ENCODE peak calls at places on chromosomes 1 and 21, in ten cellular contexts. H is left lung; S is neuronal stem cell; X is breast epithelium; M is activated gamma-delta T cell treated with Interleukin-2 at 50 U/mL for 16 hours; V is WTC11; I is nephron progenitor cell; A is stimulated activated CD4-positive, alpha-beta T cell treated with anti-CD3 and anti-CD28 coated beads, TNF-alpha, amount 100 ng/mL, for 24 hours; B is activated naive CD4-positive, alpha-beta T cell; Z is activated T-cell treated with anti-CD3 and anti-CD28 coated beads for 4 hours. W is an unnamed sample.
A peak's percentile ranks its signal among the peaks of the same experiment; 100 is the strongest.

GRCh38 chr1:202311880-202312635 is 29.7 kb downstream of the UBE2T start:
- DNase-seq in H (no peak), S (no peak), X (no peak), M (no peak), V (no peak), I (no peak), A (no peak), B (no peak), Z (no peak), W (no peak)

GRCh38 chr1:114462963-114463362 is 48.0 kb downstream of the TRIM33 start:
- DNase-seq in H (no peak), S (no peak), X (no peak), M (no peak), V (no peak), I (no peak), A (no peak), B (no peak), Z (no peak), W (no peak)

GRCh38 chr1:225745231-225745630 is 32.4 kb upstream of the SRP9 start:
- DNase-seq in H (no peak), S (no peak), X (no peak), M (no peak), V (no peak), I (no peak), A (no peak), B (no peak), Z (no peak), W (no peak)

GRCh38 chr1:1630191-1630964 is 1.6 kb upstream of the MMP23B start:
- DNase-seq in H (peak; percentile 81), S (no peak), X (no peak), M (peak; percentile 95), V (peak; percentile 85), I (peak; percentile 77), A (peak; percentile 88), B (peak; percentile 74), Z (peak; percentile 85), W (peak; percentile 71)

GRCh38 chr1:2275796-2276536 is 47.8 kb downstream of the SKI start:
- DNase-seq in H (peak; percentile 67), S (no peak), X (no peak), M (no peak), V (no peak), I (no peak), A (no peak), B (no peak), Z (no peak), W (no peak)

GRCh38 chr1:16984717-16985116 is 4.3 kb upstream of the MFAP2 start:
- DNase-seq in H (peak; percentile 70), S (no peak), X (peak; percentile 63), M (no peak), V (no peak), I (no peak), A (no peak), B (no peak), Z (no peak), W (peak; percentile 52)

GRCh38 chr1:162987866-162988265 is 81.3 kb upstream of the RGS4 start:
- DNase-seq in H (no peak), S (no peak), X (no peak), M (no peak), V (no peak), I (no peak), A (no peak), B (no peak), Z (no peak), W (no peak)

GRCh38 chr21:35974801-35975200 is 85.5 kb downstream of the SETD4 start:
- DNase-seq in H (no peak), S (no peak), X (no peak), M (no peak), V (no peak), I (no peak), A (no peak), B (no peak), Z (no peak), W (no peak)

GRCh38 chr1:59355361-59355760 is 58.5 kb downstream of the FGGY start:
- DNase-seq in H (no peak), S (no peak), X (no peak), M (no peak), V (no peak), I (no peak), A (no peak), B (no peak), Z (no peak), W (no peak)

GRCh38 chr1:30129421-30130055 is 593.8 kb downstream of the MATN1 start:
- DNase-seq in H (no peak), S (no peak), X (no peak), M (no peak), V (no peak), I (no peak), A (no peak), B (no peak), Z (no peak), W (no peak)

GRCh38 chr1:210144736-210145135 is 87.9 kb upstream of the SERTAD4 start:
- DNase-seq in H (no peak), S (no peak), X (no peak), M (no peak), V (no peak), I (no peak), A (no peak), B (no peak), Z (no peak), W (no peak)

GRCh38 chr1:65195495-65196417 is 47.8 kb downstream of the AK4 start:
- DNase-seq in H (peak; percentile 42), S (no peak), X (no peak), M (no peak), V (no peak), I (no peak), A (no peak), B (no peak), Z (no peak), W (no peak)

GRCh38 chr1:30286984-30287839 is 436.2 kb downstream of the MATN1 start:
- DNase-seq in H (no peak), S (no peak), X (no peak), M (no peak), V (no peak), I (no peak), A (no peak), B (no peak), Z (no peak), W (no peak)

GRCh38 chr1:9652379-9653194 is 1.1 kb downstream of the PIK3CD start:
- DNase-seq in H (no peak), S (no peak), X (no peak), M (peak; percentile 80), V (peak; percentile 31), I (peak; percentile 16), A (peak; percentile 39), B (no peak), Z (no peak), W (peak; percentile 31)

GRCh38 chr1:198601936-198602889 is 36.6 kb upstream of the PTPRC start:
- DNase-seq in H (no peak), S (no peak), X (no peak), M (no peak), V (no peak), I (no peak), A (peak; percentile 35), B (no peak), Z (no peak), W (no peak)

GRCh38 chr1:211603191-211603701 is 24.3 kb upstream of the SLC30A1 start:
- DNase-seq in H (no peak), S (no peak), X (no peak), M (no peak), V (no peak), I (no peak), A (no peak), B (no peak), Z (no peak), W (no peak)

GRCh38 chr1:220791287-220791686 is 4.6 kb downstream of the MTARC1 start:
- DNase-seq in H (no peak), S (no peak), X (no peak), M (no peak), V (no peak), I (no peak), A (no peak), B (no peak), Z (no peak), W (no peak)

GRCh38 chr1:68571499-68571898 is 74.6 kb upstream of the DEPDC1 start:
- DNase-seq in H (no peak), S (no peak), X (no peak), M (no peak), V (no peak), I (no peak), A (no peak), B (no peak), Z (no peak), W (no peak)

GRCh38 chr1:21262282-21263051 is 27.8 kb downstream of the ECE1 start:
- DNase-seq in H (no peak), S (no peak), X (peak; percentile 68), M (no peak), V (peak; percentile 33), I (peak; percentile 40), A (no peak), B (no peak), Z (no peak), W (no peak)

GRCh38 chr1:18855573-18855972 is 3.9 kb downstream of the TAS1R2 start:
- DNase-seq in H (no peak), S (no peak), X (no peak), M (no peak), V (no peak), I (no peak), A (no peak), B (no peak), Z (no peak), W (no peak)

GRCh38 chr21:43634618-43635017 is 24.7 kb downstream of the HSF2BP start:
- DNase-seq in H (no peak), S (no peak), X (no peak), M (no peak), V (no peak), I (no peak), A (no peak), B (no peak), Z (no peak), W (no peak)

GRCh38 chr1:159945483-159946241 is at the start of gene IGSF9:
- DNase-seq in H (peak; percentile 76), S (peak; percentile 93), X (peak; percentile 95), M (peak; percentile 84), V (peak; percentile 98), I (peak; percentile 96), A (peak; percentile 73), B (peak; percentile 42), Z (peak; percentile 56), W (peak; percentile 88)

GRCh38 chr1:27473755-27474154 is 16.2 kb downstream of the WASF2 start:
- DNase-seq in H (no peak), S (no peak), X (no peak), M (no peak), V (no peak), I (no peak), A (no peak), B (no peak), Z (no peak), W (no peak)

GRCh38 chr1:114342376-114342775 is 168.6 kb downstream of the TRIM33 start:
- DNase-seq in H (peak; percentile 44), S (no peak), X (no peak), M (peak; percentile 53), V (no peak), I (no peak), A (no peak), B (no peak), Z (no peak), W (no peak)

GRCh38 chr1:239918633-239919032 is 173.1 kb upstream of the FMN2 start:
- DNase-seq in H (no peak), S (no peak), X (no peak), M (no peak), V (no peak), I (no peak), A (no peak), B (no peak), Z (no peak), W (no peak)

GRCh38 chr21:16241500-16241963 is 511.8 kb downstream of the USP25 start:
- DNase-seq in H (no peak), S (peak; percentile 27), X (no peak), M (no peak), V (peak; percentile 28), I (no peak), A (no peak), B (no peak), Z (no peak), W (peak; percentile 54)

GRCh38 chr1:145891143-145891542 is 5.5 kb upstream of the ANKRD35 start:
- DNase-seq in H (peak; percentile 51), S (no peak), X (no peak), M (no peak), V (no peak), I (no peak), A (no peak), B (no peak), Z (no peak), W (no peak)

GRCh38 chr1:179351281-179351680 is 14.5 kb upstream of the AXDND1 start:
- DNase-seq in H (no peak), S (no peak), X (no peak), M (no peak), V (no peak), I (no peak), A (no peak), B (no peak), Z (no peak), W (no peak)